ENCODE peak calls at places on chromosomes 6 and 20, in nine cellular contexts. One of them, this sample, is unnamed.

GRCh38 chr6:3356824-3357420 is 98.2 kb downstream of the PSMG4 start:
- DNase-seq in CD8-positive, alpha-beta T cell: no peak
- DNase-seq in choroid plexus epithelial cell: no peak
- DNase-seq in glutamatergic neuron: no peak
- DNase-seq in WTC11: no peak
- DNase-seq in pancreas: no peak
- DNase-seq in neural progenitor cell: no peak
- DNase-seq in cardiac fibroblast: no peak
- DNase-seq in tibial nerve: no peak
- DNase-seq in this sample: no peak

GRCh38 chr20:34567885-34568865 is 9.7 kb downstream of the MAP1LC3A start:
- DNase-seq in cardiac fibroblast: no peak
- DNase-seq in choroid plexus epithelial cell: no peak
- DNase-seq in tibial nerve: no peak
- DNase-seq in glutamatergic neuron: no peak
- DNase-seq in pancreas: no peak
- DNase-seq in CD8-positive, alpha-beta T cell: no peak
- DNase-seq in WTC11: no peak
- DNase-seq in neural progenitor cell: no peak
- DNase-seq in this sample: no peak

GRCh38 chr6:127550403-127550802 is 26.6 kb upstream of the C6orf58 start:
- DNase-seq in choroid plexus epithelial cell: peak
- DNase-seq in tibial nerve: no peak
- DNase-seq in CD8-positive, alpha-beta T cell: no peak
- DNase-seq in neural progenitor cell: no peak
- DNase-seq in glutamatergic neuron: no peak
- DNase-seq in cardiac fibroblast: peak
- DNase-seq in WTC11: no peak
- DNase-seq in pancreas: no peak
- DNase-seq in this sample: no peak

GRCh38 chr6:152089992-152090391 is 282.5 kb downstream of the ESR1 start:
- DNase-seq in choroid plexus epithelial cell: peak
- DNase-seq in neural progenitor cell: no peak
- DNase-seq in CD8-positive, alpha-beta T cell: no peak
- DNase-seq in cardiac fibroblast: peak
- DNase-seq in WTC11: no peak
- DNase-seq in tibial nerve: peak
- DNase-seq in pancreas: no peak
- DNase-seq in glutamatergic neuron: no peak
- DNase-seq in this sample: no peak

GRCh38 chr20:23455641-23456040 is 3.0 kb upstream of the CST11 start:
- DNase-seq in choroid plexus epithelial cell: no peak
- DNase-seq in WTC11: no peak
- DNase-seq in glutamatergic neuron: no peak
- DNase-seq in CD8-positive, alpha-beta T cell: no peak
- DNase-seq in cardiac fibroblast: no peak
- DNase-seq in neural progenitor cell: no peak
- DNase-seq in pancreas: no peak
- DNase-seq in tibial nerve: no peak
- DNase-seq in this sample: no peak

GRCh38 chr6:3081965-3082364 is 13.7 kb downstream of the RIPK1 start:
- DNase-seq in tibial nerve: peak
- DNase-seq in glutamatergic neuron: no peak
- DNase-seq in neural progenitor cell: peak
- DNase-seq in CD8-positive, alpha-beta T cell: no peak
- DNase-seq in pancreas: no peak
- DNase-seq in cardiac fibroblast: no peak
- DNase-seq in choroid plexus epithelial cell: no peak
- DNase-seq in WTC11: no peak
- DNase-seq in this sample: no peak

GRCh38 chr20:40563296-40563950 is 125.6 kb downstream of the MAFB start:
- DNase-seq in cardiac fibroblast: peak
- DNase-seq in tibial nerve: no peak
- DNase-seq in choroid plexus epithelial cell: peak
- DNase-seq in WTC11: no peak
- DNase-seq in glutamatergic neuron: no peak
- DNase-seq in neural progenitor cell: no peak
- DNase-seq in CD8-positive, alpha-beta T cell: no peak
- DNase-seq in pancreas: no peak
- DNase-seq in this sample: no peak

GRCh38 chr6:3561745-3562144 is 104.9 kb upstream of the SLC22A23 start:
- DNase-seq in CD8-positive, alpha-beta T cell: no peak
- DNase-seq in cardiac fibroblast: peak
- DNase-seq in pancreas: no peak
- DNase-seq in glutamatergic neuron: no peak
- DNase-seq in tibial nerve: no peak
- DNase-seq in choroid plexus epithelial cell: peak
- DNase-seq in neural progenitor cell: peak
- DNase-seq in WTC11: no peak
- DNase-seq in this sample: peak

GRCh38 chr6:37442416-37443218 is 9.6 kb downstream of the CMTR1 start:
- DNase-seq in tibial nerve: no peak
- DNase-seq in CD8-positive, alpha-beta T cell: no peak
- DNase-seq in pancreas: no peak
- DNase-seq in cardiac fibroblast: no peak
- DNase-seq in glutamatergic neuron: no peak
- DNase-seq in WTC11: no peak
- DNase-seq in neural progenitor cell: no peak
- DNase-seq in choroid plexus epithelial cell: no peak
- DNase-seq in this sample: no peak

GRCh38 chr20:23314714-23315498 is 35.7 kb upstream of the NXT1 start:
- DNase-seq in tibial nerve: peak
- DNase-seq in CD8-positive, alpha-beta T cell: no peak
- DNase-seq in cardiac fibroblast: no peak
- DNase-seq in pancreas: no peak
- DNase-seq in glutamatergic neuron: no peak
- DNase-seq in WTC11: no peak
- DNase-seq in neural progenitor cell: no peak
- DNase-seq in choroid plexus epithelial cell: peak
- DNase-seq in this sample: no peak

GRCh38 chr20:40633123-40633850 is 55.7 kb downstream of the MAFB start:
- DNase-seq in CD8-positive, alpha-beta T cell: no peak
- DNase-seq in glutamatergic neuron: no peak
- DNase-seq in tibial nerve: no peak
- DNase-seq in cardiac fibroblast: no peak
- DNase-seq in pancreas: no peak
- DNase-seq in choroid plexus epithelial cell: no peak
- DNase-seq in neural progenitor cell: no peak
- DNase-seq in WTC11: no peak
- DNase-seq in this sample: no peak

GRCh38 chr6:81075974-81076373 is 676.5 kb downstream of the TENT5A start:
- DNase-seq in tibial nerve: no peak
- DNase-seq in pancreas: no peak
- DNase-seq in neural progenitor cell: peak
- DNase-seq in glutamatergic neuron: no peak
- DNase-seq in WTC11: peak
- DNase-seq in choroid plexus epithelial cell: peak
- DNase-seq in cardiac fibroblast: peak
- DNase-seq in CD8-positive, alpha-beta T cell: no peak
- DNase-seq in this sample: peak

GRCh38 chr20:51012357-51012756 is 10.6 kb downstream of the KCNG1 start:
- DNase-seq in CD8-positive, alpha-beta T cell: no peak
- DNase-seq in WTC11: no peak
- DNase-seq in cardiac fibroblast: peak
- DNase-seq in pancreas: no peak
- DNase-seq in choroid plexus epithelial cell: no peak
- DNase-seq in tibial nerve: no peak
- DNase-seq in glutamatergic neuron: no peak
- DNase-seq in neural progenitor cell: no peak
- DNase-seq in this sample: no peak
- TF ChIP-seq CTCF in CD8-positive, alpha-beta T cell: no peak
- TF ChIP-seq CTCF in WTC11: no peak
- TF ChIP-seq CTCF in cardiac fibroblast: no peak
- TF ChIP-seq CTCF in pancreas: no peak
- TF ChIP-seq CTCF in choroid plexus epithelial cell: no peak
- TF ChIP-seq CTCF in tibial nerve: no peak
- TF ChIP-seq CTCF in glutamatergic neuron: no peak
- TF ChIP-seq CTCF in neural progenitor cell: no peak
- TF ChIP-seq CTCF in this sample: no peak

DNA sequence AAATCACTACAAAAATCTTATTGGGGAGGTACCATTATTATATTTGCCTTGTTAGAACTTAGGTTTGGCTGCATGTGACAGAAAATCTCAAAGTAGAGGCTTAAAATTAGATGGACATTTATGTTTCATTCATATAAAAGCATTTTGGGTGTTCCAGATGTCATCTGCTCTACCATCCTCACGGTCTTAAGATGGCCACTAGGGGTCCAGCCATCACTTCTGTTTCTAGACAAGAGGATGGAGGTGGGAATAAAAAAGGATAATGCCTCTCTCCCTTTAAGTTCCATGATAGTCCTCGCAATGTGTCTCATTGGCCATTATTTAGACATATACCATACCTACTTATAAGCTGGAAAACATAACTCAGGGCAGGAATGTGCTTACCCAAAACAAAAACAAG is 929.5 kb downstream of the KIF16B start:
- DNase-seq in glutamatergic neuron: no peak
- DNase-seq in tibial nerve: no peak
- DNase-seq in WTC11: no peak
- DNase-seq in CD8-positive, alpha-beta T cell: no peak
- DNase-seq in neural progenitor cell: no peak
- DNase-seq in cardiac fibroblast: peak
- DNase-seq in choroid plexus epithelial cell: peak
- DNase-seq in pancreas: no peak
- DNase-seq in this sample: peak
- TF ChIP-seq CTCF in glutamatergic neuron: peak
- TF ChIP-seq CTCF in tibial nerve: no peak
- TF ChIP-seq CTCF in WTC11: no peak
- TF ChIP-seq CTCF in CD8-positive, alpha-beta T cell: no peak
- TF ChIP-seq CTCF in neural progenitor cell: peak
- TF ChIP-seq CTCF in cardiac fibroblast: peak
- TF ChIP-seq CTCF in choroid plexus epithelial cell: peak
- TF ChIP-seq CTCF in pancreas: no peak
- TF ChIP-seq CTCF in this sample: peak

GRCh38 chr6:104625536-104625935 is 234.2 kb downstream of the HACE1 start:
- DNase-seq in choroid plexus epithelial cell: peak
- DNase-seq in neural progenitor cell: peak
- DNase-seq in CD8-positive, alpha-beta T cell: no peak
- DNase-seq in glutamatergic neuron: no peak
- DNase-seq in WTC11: no peak
- DNase-seq in cardiac fibroblast: peak
- DNase-seq in tibial nerve: no peak
- DNase-seq in pancreas: no peak
- DNase-seq in this sample: no peak

GRCh38 chr6:104617541-104618072 is 242.1 kb downstream of the HACE1 start:
- DNase-seq in glutamatergic neuron: no peak
- DNase-seq in pancreas: no peak
- DNase-seq in cardiac fibroblast: no peak
- DNase-seq in neural progenitor cell: no peak
- DNase-seq in WTC11: no peak
- DNase-seq in CD8-positive, alpha-beta T cell: no peak
- DNase-seq in choroid plexus epithelial cell: no peak
- DNase-seq in tibial nerve: no peak
- DNase-seq in this sample: no peak

DNA sequence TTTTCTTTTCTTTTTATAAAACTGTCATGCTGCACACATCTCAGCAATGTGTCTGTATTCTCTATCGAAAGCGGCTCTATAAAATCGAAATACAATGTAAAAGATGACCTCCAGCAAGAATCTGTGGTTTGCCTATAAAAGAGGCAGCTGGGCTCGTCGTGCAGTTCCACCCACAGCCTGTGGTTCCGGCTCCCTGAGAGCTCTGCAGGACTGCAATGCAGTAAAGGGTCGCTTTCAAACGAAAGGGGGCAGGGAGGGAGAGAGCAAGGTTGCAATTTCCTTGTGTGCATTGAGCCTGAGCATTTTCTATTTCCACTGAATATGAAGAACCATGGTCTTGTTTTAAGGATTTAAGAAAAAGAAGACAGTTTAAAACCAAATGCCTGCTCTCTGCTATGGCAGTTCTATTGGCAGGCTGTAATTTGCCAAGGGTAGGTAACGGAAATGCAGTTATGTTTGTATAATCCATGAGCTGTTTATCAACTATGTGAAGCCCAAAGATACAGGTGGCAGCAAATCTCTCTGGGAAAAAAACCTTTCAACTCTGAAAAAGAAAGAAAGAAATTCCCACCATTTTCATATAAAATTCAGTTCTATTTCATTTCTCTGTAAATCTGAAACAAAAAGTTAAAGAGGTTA is 236.5 kb downstream of the HACE1 start:
- DNase-seq in neural progenitor cell: peak
- DNase-seq in pancreas: no peak
- DNase-seq in tibial nerve: no peak
- DNase-seq in CD8-positive, alpha-beta T cell: no peak
- DNase-seq in cardiac fibroblast: no peak
- DNase-seq in glutamatergic neuron: peak
- DNase-seq in choroid plexus epithelial cell: peak
- DNase-seq in WTC11: peak
- DNase-seq in this sample: peak
- TF ChIP-seq CTCF in neural progenitor cell: peak
- TF ChIP-seq CTCF in pancreas: no peak
- TF ChIP-seq CTCF in tibial nerve: no peak
- TF ChIP-seq CTCF in CD8-positive, alpha-beta T cell: no peak
- TF ChIP-seq CTCF in cardiac fibroblast: peak
- TF ChIP-seq CTCF in glutamatergic neuron: no peak
- TF ChIP-seq CTCF in choroid plexus epithelial cell: peak
- TF ChIP-seq CTCF in WTC11: no peak
- TF ChIP-seq CTCF in this sample: no peak

DNA sequence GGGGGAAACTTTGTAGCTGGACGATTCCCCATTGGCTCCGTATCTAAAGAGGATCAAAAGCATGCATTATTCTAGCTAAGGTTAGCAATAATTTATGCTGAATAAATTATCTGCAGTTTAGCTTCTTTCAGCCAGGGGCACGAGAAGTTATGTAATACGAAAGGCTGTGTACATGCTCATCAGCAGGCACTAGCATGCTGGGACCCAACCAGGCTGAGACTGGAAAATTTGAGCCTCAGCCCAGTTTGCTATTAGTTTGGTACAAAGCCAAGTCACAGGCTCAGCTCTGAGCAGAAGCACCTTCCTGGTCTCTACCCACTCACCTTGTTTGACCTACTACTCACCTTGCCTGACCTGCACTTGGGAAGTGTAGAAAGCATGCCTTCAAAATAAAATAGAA is 328.1 kb upstream of the ARID1B start:
- DNase-seq in neural progenitor cell: no peak
- DNase-seq in glutamatergic neuron: no peak
- DNase-seq in WTC11: no peak
- DNase-seq in pancreas: peak
- DNase-seq in choroid plexus epithelial cell: no peak
- DNase-seq in cardiac fibroblast: no peak
- DNase-seq in CD8-positive, alpha-beta T cell: no peak
- DNase-seq in tibial nerve: no peak
- DNase-seq in this sample: no peak
- TF ChIP-seq CTCF in neural progenitor cell: no peak
- TF ChIP-seq CTCF in glutamatergic neuron: no peak
- TF ChIP-seq CTCF in WTC11: no peak
- TF ChIP-seq CTCF in pancreas: no peak
- TF ChIP-seq CTCF in choroid plexus epithelial cell: no peak
- TF ChIP-seq CTCF in cardiac fibroblast: no peak
- TF ChIP-seq CTCF in CD8-positive, alpha-beta T cell: no peak
- TF ChIP-seq CTCF in tibial nerve: no peak
- TF ChIP-seq CTCF in this sample: no peak

DNA sequence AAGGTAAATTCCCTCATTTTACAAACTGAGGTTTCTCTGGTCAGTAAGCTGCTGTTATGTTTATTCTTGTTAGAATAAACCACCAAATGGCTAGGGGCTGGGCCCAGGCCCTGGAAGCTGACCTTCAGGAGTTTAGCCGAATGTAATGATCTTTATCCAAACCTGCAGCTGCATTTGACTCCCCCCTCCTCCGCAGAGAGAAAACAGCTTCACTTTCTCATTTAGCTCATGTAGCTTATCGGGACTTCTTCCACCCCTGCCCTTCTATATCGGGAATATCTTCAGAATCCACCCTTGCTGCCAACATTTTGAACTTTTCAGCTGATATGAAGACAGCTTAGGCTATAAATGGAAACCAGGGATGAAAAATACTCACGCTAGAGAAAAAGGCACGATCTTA is 102.6 kb downstream of the ZMYND8 start:
- DNase-seq in cardiac fibroblast: no peak
- DNase-seq in glutamatergic neuron: no peak
- DNase-seq in choroid plexus epithelial cell: no peak
- DNase-seq in neural progenitor cell: no peak
- DNase-seq in CD8-positive, alpha-beta T cell: no peak
- DNase-seq in pancreas: no peak
- DNase-seq in WTC11: no peak
- DNase-seq in tibial nerve: no peak
- DNase-seq in this sample: no peak
- TF ChIP-seq CTCF in cardiac fibroblast: no peak
- TF ChIP-seq CTCF in glutamatergic neuron: no peak
- TF ChIP-seq CTCF in choroid plexus epithelial cell: no peak
- TF ChIP-seq CTCF in neural progenitor cell: no peak
- TF ChIP-seq CTCF in CD8-positive, alpha-beta T cell: no peak
- TF ChIP-seq CTCF in pancreas: no peak
- TF ChIP-seq CTCF in WTC11: no peak
- TF ChIP-seq CTCF in tibial nerve: no peak
- TF ChIP-seq CTCF in this sample: no peak